ENCODE peak calls at places on chromosomes 3 and 15, in seven cellular contexts. One of them, this sample, is unnamed.

GRCh38 chr3:106850429-106850828 is 526.8 kb upstream of the CCDC54 start:
- DNase-seq in activated B cell treated with CpG ODN at 0.5 μM for 24 hours: no peak
- DNase-seq in kidney: no peak
- DNase-seq in iris pigment epithelial cell: no peak
- DNase-seq in GM10248: no peak
- DNase-seq in NCI-H1092: no peak
- DNase-seq in erythroblast: no peak
- DNase-seq in this sample: no peak

GRCh38 chr3:183427206-183428139 is 946 bp downstream of the MCF2L2 start:
- DNase-seq in activated B cell treated with CpG ODN at 0.5 μM for 24 hours: no peak
- DNase-seq in kidney: peak
- DNase-seq in iris pigment epithelial cell: no peak
- DNase-seq in GM10248: no peak
- DNase-seq in NCI-H1092: no peak
- DNase-seq in erythroblast: no peak
- DNase-seq in this sample: no peak

GRCh38 chr15:88396382-88396781 is 70.8 kb downstream of the MRPL46 start:
- DNase-seq in activated B cell treated with CpG ODN at 0.5 μM for 24 hours: no peak
- DNase-seq in kidney: no peak
- DNase-seq in iris pigment epithelial cell: no peak
- DNase-seq in GM10248: no peak
- DNase-seq in NCI-H1092: no peak
- DNase-seq in erythroblast: no peak
- DNase-seq in this sample: no peak

GRCh38 chr3:148253713-148254112 is 444.0 kb upstream of the AGTR1 start:
- DNase-seq in activated B cell treated with CpG ODN at 0.5 μM for 24 hours: no peak
- DNase-seq in kidney: no peak
- DNase-seq in iris pigment epithelial cell: no peak
- DNase-seq in GM10248: no peak
- DNase-seq in NCI-H1092: no peak
- DNase-seq in erythroblast: no peak
- DNase-seq in this sample: no peak

GRCh38 chr3:111899966-111900365 is 40.9 kb downstream of the PHLDB2 start:
- DNase-seq in activated B cell treated with CpG ODN at 0.5 μM for 24 hours: no peak
- DNase-seq in kidney: no peak
- DNase-seq in iris pigment epithelial cell: no peak
- DNase-seq in GM10248: no peak
- DNase-seq in NCI-H1092: no peak
- DNase-seq in erythroblast: no peak
- DNase-seq in this sample: no peak

GRCh38 chr3:41532976-41533375 is 333.7 kb downstream of the CTNNB1 start:
- DNase-seq in activated B cell treated with CpG ODN at 0.5 μM for 24 hours: no peak
- DNase-seq in kidney: no peak
- DNase-seq in iris pigment epithelial cell: no peak
- DNase-seq in GM10248: no peak
- DNase-seq in NCI-H1092: no peak
- DNase-seq in erythroblast: no peak
- DNase-seq in this sample: no peak

GRCh38 chr3:33543600-33543999 is 103.4 kb upstream of the UBP1 start:
- DNase-seq in activated B cell treated with CpG ODN at 0.5 μM for 24 hours: no peak
- DNase-seq in kidney: no peak
- DNase-seq in iris pigment epithelial cell: no peak
- DNase-seq in GM10248: no peak
- DNase-seq in NCI-H1092: no peak
- DNase-seq in erythroblast: no peak
- DNase-seq in this sample: no peak

GRCh38 chr15:66253643-66254363 is at the start of gene MEGF11:
- DNase-seq in activated B cell treated with CpG ODN at 0.5 μM for 24 hours: peak
- DNase-seq in kidney: no peak
- DNase-seq in iris pigment epithelial cell: peak
- DNase-seq in GM10248: no peak
- DNase-seq in NCI-H1092: no peak
- DNase-seq in erythroblast: no peak
- DNase-seq in this sample: peak

GRCh38 chr15:90647326-90647725 is 69.8 kb upstream of the BLM start:
- DNase-seq in activated B cell treated with CpG ODN at 0.5 μM for 24 hours: no peak
- DNase-seq in kidney: peak
- DNase-seq in iris pigment epithelial cell: no peak
- DNase-seq in GM10248: no peak
- DNase-seq in NCI-H1092: no peak
- DNase-seq in erythroblast: peak
- DNase-seq in this sample: no peak

GRCh38 chr15:59622289-59622688 is 10.7 kb downstream of the GCNT3 start:
- DNase-seq in activated B cell treated with CpG ODN at 0.5 μM for 24 hours: peak
- DNase-seq in kidney: no peak
- DNase-seq in iris pigment epithelial cell: peak
- DNase-seq in GM10248: peak
- DNase-seq in NCI-H1092: no peak
- DNase-seq in erythroblast: peak
- DNase-seq in this sample: no peak

GRCh38 chr3:117681619-117682018 is 972.0 kb downstream of the TUSC7 start:
- DNase-seq in activated B cell treated with CpG ODN at 0.5 μM for 24 hours: no peak
- DNase-seq in kidney: no peak
- DNase-seq in iris pigment epithelial cell: peak
- DNase-seq in GM10248: no peak
- DNase-seq in NCI-H1092: no peak
- DNase-seq in erythroblast: no peak
- DNase-seq in this sample: no peak

GRCh38 chr3:162142511-162142910 is 645.9 kb downstream of the OTOL1 start:
- DNase-seq in activated B cell treated with CpG ODN at 0.5 μM for 24 hours: no peak
- DNase-seq in kidney: no peak
- DNase-seq in iris pigment epithelial cell: peak
- DNase-seq in GM10248: no peak
- DNase-seq in NCI-H1092: no peak
- DNase-seq in erythroblast: no peak
- DNase-seq in this sample: no peak

GRCh38 chr3:134869153-134869726 is 74.2 kb downstream of the EPHB1 start:
- DNase-seq in activated B cell treated with CpG ODN at 0.5 μM for 24 hours: no peak
- DNase-seq in kidney: no peak
- DNase-seq in iris pigment epithelial cell: no peak
- DNase-seq in GM10248: no peak
- DNase-seq in NCI-H1092: no peak
- DNase-seq in erythroblast: no peak
- DNase-seq in this sample: no peak

GRCh38 chr3:11022115-11022514 is 29.6 kb downstream of the SLC6A1 start:
- DNase-seq in activated B cell treated with CpG ODN at 0.5 μM for 24 hours: no peak
- DNase-seq in kidney: no peak
- DNase-seq in iris pigment epithelial cell: no peak
- DNase-seq in GM10248: no peak
- DNase-seq in NCI-H1092: no peak
- DNase-seq in erythroblast: no peak
- DNase-seq in this sample: no peak

GRCh38 chr3:182485306-182485705 is 308.0 kb upstream of the ATP11B start:
- DNase-seq in activated B cell treated with CpG ODN at 0.5 μM for 24 hours: no peak
- DNase-seq in kidney: no peak
- DNase-seq in iris pigment epithelial cell: no peak
- DNase-seq in GM10248: no peak
- DNase-seq in NCI-H1092: no peak
- DNase-seq in erythroblast: no peak
- DNase-seq in this sample: no peak

GRCh38 chr15:78037328-78037727 is 40.2 kb downstream of the TBC1D2B start:
- DNase-seq in activated B cell treated with CpG ODN at 0.5 μM for 24 hours: no peak
- DNase-seq in kidney: no peak
- DNase-seq in iris pigment epithelial cell: no peak
- DNase-seq in GM10248: no peak
- DNase-seq in NCI-H1092: no peak
- DNase-seq in erythroblast: no peak
- DNase-seq in this sample: no peak

GRCh38 chr3:64414043-64414442 is 188.8 kb upstream of the PRICKLE2 start:
- DNase-seq in activated B cell treated with CpG ODN at 0.5 μM for 24 hours: no peak
- DNase-seq in kidney: no peak
- DNase-seq in iris pigment epithelial cell: no peak
- DNase-seq in GM10248: no peak
- DNase-seq in NCI-H1092: no peak
- DNase-seq in erythroblast: no peak
- DNase-seq in this sample: no peak

GRCh38 chr3:174812172-174812862 is 46.8 kb upstream of the NAALADL2 start:
- DNase-seq in activated B cell treated with CpG ODN at 0.5 μM for 24 hours: no peak
- DNase-seq in kidney: no peak
- DNase-seq in iris pigment epithelial cell: no peak
- DNase-seq in GM10248: no peak
- DNase-seq in NCI-H1092: no peak
- DNase-seq in erythroblast: no peak
- DNase-seq in this sample: no peak

GRCh38 chr15:68382286-68383007 is 49.5 kb downstream of the ITGA11 start:
- DNase-seq in activated B cell treated with CpG ODN at 0.5 μM for 24 hours: no peak
- DNase-seq in kidney: no peak
- DNase-seq in iris pigment epithelial cell: no peak
- DNase-seq in GM10248: no peak
- DNase-seq in NCI-H1092: no peak
- DNase-seq in erythroblast: no peak
- DNase-seq in this sample: no peak